ENCODE peak calls at places on chromosomes 13 and 19, in four cellular contexts. F is sigmoid colon, Y is stomach, O is H9. Q is an unnamed sample. For H3K4me1, the result is how much of the 10 kb centered on the place peaks cover.

GRCh38 chr19:45815501-45816216 is 551 bp upstream of the RSPH6A start:
- DNase-seq in F (no peak), Y (no peak), O (peak), Q (no peak)

GRCh38 chr19:19258589-19259338 is 14.3 kb downstream of the TM6SF2 start:
- DNase-seq in F (no peak), Y (no peak), O (no peak), Q (no peak)

GRCh38 chr19:45443462-45444317 is 20.0 kb upstream of the ERCC1 start:
- DNase-seq in F (peak), Y (peak), O (peak), Q (peak)

GRCh38 chr19:3281026-3281425 is 56.6 kb downstream of the CELF5 start:
- DNase-seq in F (no peak), Y (no peak), O (no peak), Q (no peak)

GRCh38 chr19:50967924-50968708 is 1.3 kb downstream of the KLK6 start:
- DNase-seq in F (no peak), Y (no peak), O (peak), Q (no peak)

GRCh38 chr19:55066107-55066709 is 3.3 kb upstream of the RDH13 start:
- DNase-seq in F (no peak), Y (no peak), O (no peak), Q (no peak)

GRCh38 chr13:41505209-41505835 is 48.0 kb downstream of the RGCC start:
- DNase-seq in F (no peak), Y (no peak), O (no peak), Q (no peak)

GRCh38 chr13:27401210-27401609 is 23.2 kb upstream of the GTF3A start:
- DNase-seq in F (no peak), Y (no peak), O (no peak), Q (no peak)

GRCh38 chr13:98828614-98829013 is 76.1 kb upstream of the SLC15A1 start:
- DNase-seq in F (no peak), Y (no peak), O (no peak), Q (no peak)

GRCh38 chr13:86757236-86757978 is 913.8 kb upstream of the SLITRK5 start:
- DNase-seq in F (no peak), Y (no peak), O (peak), Q (no peak)

GRCh38 chr13:38042771-38043170 is 173.2 kb upstream of the TRPC4 start:
- DNase-seq in F (no peak), Y (no peak), O (no peak), Q (no peak)

GRCh38 chr13:60396783-60397692 is at the start of gene TDRD3:
- DNase-seq in F (peak), Y (peak), O (peak), Q (peak)

GRCh38 chr19:52007436-52007804 is 591 bp downstream of the ZNF615 start:
- DNase-seq in F (no peak), Y (no peak), O (peak), Q (peak)

GRCh38 chr13:21670883-21671792 is at the start of gene FGF9:
- DNase-seq in F (peak), Y (peak), O (peak), Q (peak)

GRCh38 chr13:98475521-98475920 is 101.4 kb downstream of the STK24 start:
- DNase-seq in F (no peak), Y (no peak), O (peak), Q (no peak)

GRCh38 chr19:45231891-45232290 is 13.3 kb downstream of the EXOC3L2 start:
- DNase-seq in F (no peak), Y (no peak), O (no peak), Q (no peak)

GRCh38 chr19:38848299-38849146 is 1.3 kb downstream of the HNRNPL start:
- DNase-seq in F (no peak), Y (no peak), O (no peak), Q (peak)

GRCh38 chr19:21856751-21857150 is 20.8 kb upstream of the ZNF43 start:
- DNase-seq in F (no peak), Y (no peak), O (no peak), Q (no peak)

GRCh38 chr13:114237415-114238112 is 2.9 kb downstream of the CDC16 start:
- DNase-seq in F (no peak), Y (no peak), O (no peak), Q (no peak)

GRCh38 chr13:87122551-87122950 is 548.6 kb upstream of the SLITRK5 start:
- DNase-seq in F (no peak), Y (no peak), O (no peak), Q (no peak)

GRCh38 chr13:72839831-72840426 is 58.0 kb downstream of the PIBF1 start:
- DNase-seq in F (no peak), Y (peak), O (peak), Q (no peak)

GRCh38 chr13:85377783-85378182 is 421.4 kb downstream of the SLITRK6 start:
- DNase-seq in F (no peak), Y (no peak), O (no peak), Q (no peak)

GRCh38 chr13:31697290-31697689 is 42.0 kb upstream of the RXFP2 start:
- DNase-seq in F (no peak), Y (no peak), O (no peak), Q (no peak)

GRCh38 chr13:99448586-99448985 is 52.7 kb upstream of the TM9SF2 start:
- DNase-seq in F (no peak), Y (no peak), O (no peak), Q (no peak)

GRCh38 chr13:30752991-30753616 is 17.8 kb downstream of the ALOX5AP start:
- DNase-seq in F (no peak), Y (no peak), O (no peak), Q (no peak)

GRCh38 chr13:65926750-65927171 is 1303.4 kb downstream of the PCDH9 start:
- DNase-seq in F (no peak), Y (peak), O (peak), Q (peak)

GRCh38 chr19:43997631-43998290 is 5.0 kb upstream of the ZNF230 start:
- DNase-seq in F (no peak), Y (no peak), O (no peak), Q (no peak)

GRCh38 chr19:4197625-4198466 is 15.4 kb downstream of the ANKRD24 start:
- DNase-seq in F (no peak), Y (no peak), O (peak), Q (no peak)

GRCh38 chr19:30450101-30450500 is 77.9 kb downstream of the ZNF536 start:
- DNase-seq in F (peak), Y (no peak), O (peak), Q (no peak)

GRCh38 chr13:77112961-77113360 is 86.0 kb upstream of the FBXL3 start:
- DNase-seq in F (no peak), Y (no peak), O (no peak), Q (no peak)

GRCh38 chr19:48418317-48419064 is 25.0 kb downstream of the GRIN2D start:
- DNase-seq in F (no peak), Y (no peak), O (peak), Q (no peak)

DNA sequence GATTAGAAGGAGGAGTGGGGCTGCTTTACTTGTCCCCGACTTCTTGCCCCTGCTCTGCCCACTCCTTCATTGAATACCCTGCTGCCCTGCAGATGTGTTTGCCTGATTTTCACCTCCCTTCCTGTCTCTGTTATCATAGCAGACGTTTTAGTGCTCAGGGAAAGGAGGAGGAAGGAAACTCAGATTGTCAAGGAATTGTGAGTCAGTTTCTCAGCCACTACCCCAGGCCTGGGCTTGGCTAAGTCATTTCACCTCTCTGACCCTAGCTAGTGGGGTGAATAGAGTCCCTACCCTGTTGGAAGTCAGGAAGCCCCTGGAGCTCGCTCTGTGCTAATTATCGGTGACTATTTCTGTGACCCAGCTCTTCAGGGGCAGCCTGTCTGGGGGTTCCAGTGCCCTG is 3.9 kb downstream of the BCKDHA start:
- DNase-seq in F (no peak), Y (no peak), O (no peak), Q (no peak)
- H3K4me1 ChIP-seq in F (under half), Y (under half), O (under half), Q (under half)

DNA sequence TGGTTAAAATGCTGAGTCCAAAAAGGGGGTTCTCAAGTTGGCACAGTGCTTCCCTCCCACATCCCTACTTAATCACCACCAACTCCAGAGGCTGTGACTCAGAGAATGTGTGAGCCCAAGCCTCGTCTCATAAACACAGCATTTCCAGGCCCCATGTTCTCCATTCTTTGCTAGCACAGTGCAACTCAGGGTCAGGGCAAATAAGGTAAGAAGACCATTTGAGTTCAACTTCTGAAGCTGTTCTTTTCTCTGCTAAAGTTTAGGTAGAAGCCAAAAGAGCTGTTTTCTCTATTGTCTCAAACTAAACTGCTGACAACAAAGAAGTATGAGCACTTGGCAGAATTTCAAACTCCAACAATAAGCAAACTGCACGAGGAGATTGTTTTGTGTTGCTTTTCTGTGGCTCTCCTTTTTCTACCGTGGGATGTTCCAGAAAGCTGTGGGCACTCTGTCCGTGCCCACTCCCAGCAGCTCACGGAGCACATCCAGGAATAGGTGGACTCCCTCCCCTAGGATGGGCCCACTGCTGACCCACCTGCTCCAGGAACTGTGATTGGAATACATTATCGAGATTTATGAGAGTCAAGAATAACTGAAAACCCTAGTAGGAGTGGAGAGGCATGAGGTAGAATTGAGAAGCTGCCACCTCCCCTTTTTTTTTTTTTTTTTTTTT is 494.3 kb downstream of the COG6 start:
- DNase-seq in F (peak), Y (no peak), O (no peak), Q (no peak)
- H3K4me1 ChIP-seq in F (under half), Y (under half), O (under half), Q (under half)

GRCh38 chr13:24252136-24252535 is 57.2 kb upstream of the C1QTNF9 start:
- DNase-seq in F (no peak), Y (no peak), O (no peak), Q (no peak)
- H3K4me1 ChIP-seq in F (under half), Y (under half), O (under half), Q (under half)

DNA sequence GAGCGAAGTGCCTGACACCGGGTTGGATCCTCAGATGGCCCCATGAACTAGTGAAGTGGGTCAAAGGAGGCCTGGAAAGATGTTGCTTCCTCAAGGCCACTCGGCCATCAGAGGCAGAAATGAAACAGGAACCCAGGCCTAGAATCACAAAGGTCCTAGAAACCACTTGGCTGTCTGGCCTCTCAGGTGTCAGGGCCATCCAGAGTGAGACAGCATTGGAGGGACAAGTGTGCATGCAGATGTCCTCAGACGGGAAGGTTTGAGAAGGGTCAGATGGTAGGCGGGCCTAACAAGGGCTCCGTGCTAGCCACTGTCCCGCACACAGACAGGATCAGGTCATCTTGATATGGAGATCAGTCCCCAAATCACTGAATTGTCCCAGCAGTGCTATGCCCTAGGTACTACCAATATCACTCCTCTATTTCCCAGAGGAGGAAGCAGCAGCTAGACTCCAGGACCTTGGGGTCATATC is 14.3 kb downstream of the CCDC97 start:
- DNase-seq in F (no peak), Y (no peak), O (no peak), Q (no peak)
- H3K4me1 ChIP-seq in F (half or more), Y (half or more), O (under half), Q (under half)

GRCh38 chr19:1262687-1263123 is 6.4 kb upstream of the CIRBP start:
- DNase-seq in F (no peak), Y (no peak), O (no peak), Q (no peak)
- H3K4me1 ChIP-seq in F (half or more), Y (half or more), O (under half), Q (half or more)

GRCh38 chr13:97001641-97002040 is 7.4 kb upstream of the OXGR1 start:
- DNase-seq in F (no peak), Y (no peak), O (no peak), Q (no peak)
- H3K4me1 ChIP-seq in F (under half), Y (under half), O (under half), Q (under half)

DNA sequence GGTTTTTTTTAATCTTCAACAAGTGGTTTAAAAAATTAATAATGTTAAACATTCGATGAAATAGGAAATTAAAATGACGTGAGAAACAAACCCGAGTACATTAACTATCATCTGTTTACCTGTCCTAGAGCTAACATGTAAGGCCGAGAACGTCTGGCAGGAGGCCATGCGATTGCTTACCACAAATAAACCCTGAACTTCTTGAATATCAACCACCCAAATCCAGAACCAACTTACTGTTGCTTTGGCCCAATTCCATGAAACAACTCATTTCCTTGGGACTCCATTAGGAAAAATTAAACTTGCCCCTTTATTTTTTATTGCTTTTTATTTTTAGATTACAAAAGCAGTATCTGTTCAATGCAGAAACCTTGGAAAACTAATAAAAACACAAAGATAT is 228.9 kb upstream of the IRS2 start:
- DNase-seq in F (no peak), Y (peak), O (no peak), Q (peak)
- H3K4me1 ChIP-seq in F (under half), Y (under half), O (under half), Q (under half)